ENCODE peak calls at places on chromosomes 12 and 14, in five cellular contexts. X, C, A, Z and G are unnamed samples.

GRCh38 chr12:59078027-59078426 is 157.7 kb upstream of the LRIG3 start:
- DNase-seq in X (no peak), C (no peak), A (no peak), Z (no peak), G (no peak)

GRCh38 chr12:93127582-93128331 is 198.7 kb upstream of the EEA1 start:
- DNase-seq in X (peak), C (peak), A (no peak), Z (peak), G (peak)

GRCh38 chr12:1324900-1325299 is 269.5 kb downstream of the FBXL14 start:
- DNase-seq in X (no peak), C (no peak), A (no peak), Z (no peak), G (no peak)

GRCh38 chr14:92690171-92691011 is 58.0 kb downstream of the LGMN start:
- DNase-seq in X (peak), C (peak), A (peak), Z (peak), G (peak)

GRCh38 chr12:2963154-2963759 is 4.1 kb downstream of the TEAD4 start:
- DNase-seq in X (no peak), C (no peak), A (no peak), Z (peak), G (no peak)

GRCh38 chr14:64955297-64955696 is 12.8 kb upstream of the GPX2 start:
- DNase-seq in X (no peak), C (no peak), A (peak), Z (no peak), G (peak)

GRCh38 chr12:31263661-31264060 is 62.3 kb downstream of the SINHCAF start:
- DNase-seq in X (no peak), C (no peak), A (no peak), Z (no peak), G (no peak)

GRCh38 chr12:102690267-102690666 is 209.9 kb upstream of the IGF1 start:
- DNase-seq in X (no peak), C (no peak), A (no peak), Z (no peak), G (peak)

GRCh38 chr14:24317141-24317927 is 6.0 kb downstream of the LTB4R start:
- DNase-seq in X (no peak), C (no peak), A (no peak), Z (no peak), G (no peak)

GRCh38 chr14:97221572-97221971 is 424.4 kb downstream of the VRK1 start:
- DNase-seq in X (no peak), C (no peak), A (no peak), Z (no peak), G (no peak)

GRCh38 chr14:97101561-97101960 is 304.4 kb downstream of the VRK1 start:
- DNase-seq in X (no peak), C (no peak), A (no peak), Z (no peak), G (no peak)

GRCh38 chr14:63343878-63344277 is 25.1 kb upstream of the GPHB5 start:
- DNase-seq in X (no peak), C (no peak), A (no peak), Z (no peak), G (no peak)

DNA sequence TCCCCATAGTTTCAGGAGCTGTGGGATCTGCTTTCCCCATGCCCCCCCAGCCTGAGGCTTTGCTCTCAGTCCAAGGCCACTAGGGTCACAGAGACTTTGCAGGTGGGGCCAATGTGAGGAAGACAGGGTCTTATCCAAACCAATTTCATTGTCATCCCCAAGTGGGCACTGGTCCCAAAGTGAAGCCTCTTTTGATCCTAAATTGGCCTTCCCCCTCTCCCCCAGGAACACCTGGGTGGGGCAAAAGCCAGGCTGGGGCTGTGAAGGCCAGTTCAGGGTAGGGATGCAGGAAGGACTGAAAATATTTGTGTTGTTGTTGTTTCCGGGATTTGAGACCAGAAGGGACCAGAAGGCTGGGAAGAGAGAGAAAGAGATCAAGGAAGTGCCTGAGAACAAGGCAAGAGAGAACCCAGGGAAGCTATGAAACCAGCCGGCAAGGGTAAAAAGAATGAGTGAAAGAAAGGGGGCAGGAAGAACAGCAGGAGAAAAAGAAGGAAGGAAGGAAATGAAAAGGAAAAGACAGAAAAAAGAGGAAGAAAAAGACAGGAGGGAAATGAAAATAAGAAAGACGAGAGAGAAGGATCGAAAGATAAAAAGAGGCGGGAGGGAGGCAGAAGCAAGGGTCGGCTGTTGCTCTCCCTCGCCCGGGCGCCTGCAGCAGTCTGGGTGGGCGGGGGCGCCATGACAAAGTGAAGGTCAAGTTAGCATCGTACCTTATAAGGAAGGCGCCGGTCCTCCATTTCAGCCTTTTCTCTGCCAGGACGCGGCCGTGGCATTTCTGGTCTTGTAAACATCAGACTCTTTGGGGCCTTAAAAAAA is 7.5 kb upstream of the HOXC11 start:
- DNase-seq in X (peak), C (peak), A (no peak), Z (no peak), G (no peak)
- TF ChIP-seq POLR2A in X (no peak), C (no peak), A (no peak), Z (no peak), G (no peak)

DNA sequence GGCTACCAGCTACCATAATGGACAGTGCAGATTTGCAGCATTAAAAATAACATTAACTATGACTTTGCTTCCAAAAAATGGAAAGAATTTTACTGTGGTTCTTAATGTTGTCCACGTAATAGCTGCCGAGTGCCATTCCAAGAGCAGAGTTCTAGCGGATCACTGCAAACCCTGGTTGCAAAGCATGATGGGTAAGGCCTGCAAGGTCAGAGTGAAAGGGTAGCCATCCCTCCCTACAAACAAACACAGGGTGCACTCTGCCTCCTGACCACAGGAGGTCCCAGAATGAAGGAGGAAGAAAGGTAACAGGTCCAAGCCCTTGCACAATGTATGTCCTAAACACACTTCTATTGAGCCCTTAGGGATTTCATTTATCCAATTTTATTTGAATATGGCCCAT is 157.6 kb downstream of the DPF3 start:
- DNase-seq in X (no peak), C (no peak), A (no peak), Z (peak), G (peak)
- TF ChIP-seq CTCF in X (no peak), C (no peak), A (no peak), Z (peak), G (no peak)

GRCh38 chr12:4584896-4585295 is 22.9 kb downstream of the DYRK4 start:
- DNase-seq in X (no peak), C (no peak), A (no peak), Z (no peak), G (no peak)
- H3K4me3 ChIP-seq in X (no peak), C (no peak), A (no peak), Z (no peak), G (no peak)

DNA sequence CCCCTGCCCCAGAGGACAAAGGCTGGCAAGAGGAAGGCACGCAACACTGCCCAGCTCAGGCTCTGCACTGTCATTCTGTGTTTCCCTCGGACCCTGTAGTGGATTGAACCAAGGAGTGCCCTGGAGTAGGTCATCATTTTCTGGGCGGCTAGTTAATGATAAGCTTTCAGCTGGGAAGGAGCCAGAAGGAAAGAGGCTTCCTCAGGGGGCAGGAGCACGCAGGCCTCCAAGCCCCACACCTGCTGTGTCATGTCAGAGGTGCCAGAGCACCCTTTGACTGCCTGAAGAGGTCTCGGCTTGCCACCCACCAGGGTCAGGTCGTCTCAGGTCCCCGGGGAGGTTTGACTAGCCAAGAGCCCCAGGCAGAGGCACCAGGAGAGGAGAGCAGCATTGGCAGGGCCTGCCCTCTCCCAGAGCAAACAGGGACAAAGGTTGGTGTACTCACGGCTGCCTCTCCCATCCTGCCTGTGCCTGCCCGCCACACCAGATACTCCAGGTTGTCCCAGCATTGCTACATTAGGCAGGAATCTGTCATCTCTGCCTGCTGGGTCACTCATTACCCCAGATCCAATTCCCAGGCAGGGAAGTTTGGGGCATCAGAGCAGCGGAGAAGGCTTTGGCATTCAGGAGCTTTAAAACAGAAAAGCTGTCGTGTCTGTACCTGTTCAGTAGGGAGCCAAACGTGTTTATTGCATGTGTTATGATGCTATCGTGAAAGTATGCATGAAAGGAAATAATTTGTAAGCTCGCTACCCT is 33.5 kb upstream of the ATP2A2 start:
- DNase-seq in X (no peak), C (no peak), A (no peak), Z (peak), G (peak)
- TF ChIP-seq POLR2A in X (no peak), C (no peak), A (no peak), Z (peak), G (no peak)

GRCh38 chr12:96336489-96336888 is 63.8 kb downstream of the CDK17 start:
- DNase-seq in X (no peak), C (no peak), A (no peak), Z (no peak), G (no peak)
- TF ChIP-seq CTCF in X (no peak), C (no peak), A (no peak), Z (no peak), G (no peak)

DNA sequence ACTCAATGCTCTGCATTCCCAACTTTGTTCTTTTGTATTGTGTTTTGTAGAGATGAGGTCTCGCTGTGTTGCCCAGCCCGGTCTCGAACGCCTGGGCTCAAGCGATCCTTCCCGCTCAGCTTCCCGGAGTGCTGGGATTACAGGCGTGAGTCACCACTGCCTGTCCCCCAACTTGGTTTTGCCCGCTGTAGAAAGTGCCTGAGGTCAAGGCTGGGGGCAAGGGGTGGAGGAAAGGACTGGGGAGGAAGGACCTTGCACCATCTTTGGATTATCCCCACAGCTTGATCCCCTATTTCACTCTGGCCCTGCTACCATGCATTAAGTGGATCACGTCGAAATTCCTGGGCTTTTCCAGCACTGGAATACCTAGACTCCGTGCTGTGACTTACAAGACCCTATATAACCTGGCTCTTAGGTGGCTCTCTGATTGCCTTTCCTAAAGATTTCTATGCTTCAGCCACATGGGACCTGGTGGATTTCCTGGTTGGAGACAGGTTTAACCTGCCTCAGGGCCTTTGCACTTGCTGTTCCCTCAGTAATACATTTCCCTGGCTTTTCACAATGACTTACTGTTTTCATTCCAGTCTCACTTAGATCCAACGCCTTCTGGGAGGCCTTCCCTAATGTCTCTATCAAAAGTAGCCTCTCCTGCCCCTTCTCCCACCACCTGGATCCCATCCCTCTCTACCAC is 608 bp upstream of the PIANP start:
- DNase-seq in X (no peak), C (peak), A (no peak), Z (no peak), G (no peak)
- H3K4me3 ChIP-seq in X (no peak), C (peak), A (peak), Z (peak), G (peak)

GRCh38 chr12:117190210-117190781 is at the start of gene FBXO21:
- DNase-seq in X (peak), C (peak), A (peak), Z (peak), G (peak)
- TF ChIP-seq POLR2A in X (peak), C (peak), A (peak), Z (peak), G (no peak)

GRCh38 chr14:37170237-37170636 is 2.2 kb downstream of the SLC25A21 start:
- DNase-seq in X (no peak), C (no peak), A (no peak), Z (no peak), G (no peak)

GRCh38 chr14:37172936-37173613 is 669 bp upstream of the SLC25A21 start:
- DNase-seq in X (no peak), C (no peak), A (no peak), Z (no peak), G (no peak)

GRCh38 chr14:37170993-37171392 is 1.4 kb downstream of the SLC25A21 start:
- DNase-seq in X (no peak), C (no peak), A (no peak), Z (no peak), G (no peak)

GRCh38 chr14:37171678-37172023 is 755 bp downstream of the SLC25A21 start:
- DNase-seq in X (no peak), C (no peak), A (no peak), Z (no peak), G (no peak)

GRCh38 chr14:37172024-37172869 is at the start of gene SLC25A21:
- DNase-seq in X (peak), C (peak), A (peak), Z (peak), G (peak)
- TF ChIP-seq CTCF in X (peak), C (no peak), A (no peak), Z (peak), G (no peak)

GRCh38 chr14:77302926-77303325 is 17.8 kb downstream of the POMT2 start:
- DNase-seq in X (no peak), C (no peak), A (no peak), Z (peak), G (no peak)
- H3K4me3 ChIP-seq in X (no peak), C (no peak), A (no peak), Z (no peak), G (no peak)